ENCODE peak calls at places on chromosomes 1 and 21, in eight cellular contexts. One of them, this sample, is unnamed.

GRCh38 chr1:109828756-109829505 is 65.2 kb upstream of the EPS8L3 start:
- DNase-seq in H9: no peak
- DNase-seq in fibroblast of gingiva: no peak
- DNase-seq in HEK293T: no peak
- DNase-seq in left kidney: no peak
- DNase-seq in stimulated activated CD4-positive, alpha-beta T cell treated with anti-CD3 and anti-CD28 coated beads, TNF-alpha, amount 100 ng/mL, for 24 hours: no peak
- DNase-seq in ACHN: no peak
- DNase-seq in AG04450: no peak
- DNase-seq in this sample: no peak

GRCh38 chr1:173864179-173864867 is 3.5 kb downstream of the GAS5 start:
- DNase-seq in H9: no peak
- DNase-seq in fibroblast of gingiva: no peak
- DNase-seq in HEK293T: no peak
- DNase-seq in left kidney: no peak
- DNase-seq in stimulated activated CD4-positive, alpha-beta T cell treated with anti-CD3 and anti-CD28 coated beads, TNF-alpha, amount 100 ng/mL, for 24 hours: no peak
- DNase-seq in ACHN: no peak
- DNase-seq in AG04450: no peak
- DNase-seq in this sample: no peak

GRCh38 chr1:183821309-183822080 is 16.6 kb downstream of the RGL1 start:
- DNase-seq in H9: no peak
- DNase-seq in fibroblast of gingiva: peak
- DNase-seq in HEK293T: no peak
- DNase-seq in left kidney: no peak
- DNase-seq in stimulated activated CD4-positive, alpha-beta T cell treated with anti-CD3 and anti-CD28 coated beads, TNF-alpha, amount 100 ng/mL, for 24 hours: no peak
- DNase-seq in ACHN: no peak
- DNase-seq in AG04450: no peak
- DNase-seq in this sample: no peak

GRCh38 chr1:112508242-112509004 is at the start of gene WNT2B:
- DNase-seq in H9: peak
- DNase-seq in fibroblast of gingiva: no peak
- DNase-seq in HEK293T: peak
- DNase-seq in left kidney: peak
- DNase-seq in stimulated activated CD4-positive, alpha-beta T cell treated with anti-CD3 and anti-CD28 coated beads, TNF-alpha, amount 100 ng/mL, for 24 hours: no peak
- DNase-seq in ACHN: no peak
- DNase-seq in AG04450: no peak
- DNase-seq in this sample: peak

GRCh38 chr1:208654241-208654640 is 410.1 kb upstream of the PLXNA2 start:
- DNase-seq in H9: peak
- DNase-seq in fibroblast of gingiva: no peak
- DNase-seq in HEK293T: peak
- DNase-seq in left kidney: peak
- DNase-seq in stimulated activated CD4-positive, alpha-beta T cell treated with anti-CD3 and anti-CD28 coated beads, TNF-alpha, amount 100 ng/mL, for 24 hours: no peak
- DNase-seq in ACHN: peak
- DNase-seq in AG04450: no peak
- DNase-seq in this sample: peak

GRCh38 chr21:39347537-39347936 is 1.4 kb downstream of the HMGN1 start:
- DNase-seq in H9: no peak
- DNase-seq in fibroblast of gingiva: no peak
- DNase-seq in HEK293T: no peak
- DNase-seq in left kidney: no peak
- DNase-seq in stimulated activated CD4-positive, alpha-beta T cell treated with anti-CD3 and anti-CD28 coated beads, TNF-alpha, amount 100 ng/mL, for 24 hours: no peak
- DNase-seq in ACHN: no peak
- DNase-seq in AG04450: no peak
- DNase-seq in this sample: no peak

GRCh38 chr1:29249170-29249691 is 12.9 kb downstream of the PTPRU start:
- DNase-seq in H9: peak
- DNase-seq in fibroblast of gingiva: no peak
- DNase-seq in HEK293T: no peak
- DNase-seq in left kidney: peak
- DNase-seq in stimulated activated CD4-positive, alpha-beta T cell treated with anti-CD3 and anti-CD28 coated beads, TNF-alpha, amount 100 ng/mL, for 24 hours: no peak
- DNase-seq in ACHN: no peak
- DNase-seq in AG04450: no peak
- DNase-seq in this sample: peak

GRCh38 chr1:155591770-155592169 is 18.2 kb upstream of the MSTO1 start:
- DNase-seq in H9: no peak
- DNase-seq in fibroblast of gingiva: peak
- DNase-seq in HEK293T: peak
- DNase-seq in left kidney: peak
- DNase-seq in stimulated activated CD4-positive, alpha-beta T cell treated with anti-CD3 and anti-CD28 coated beads, TNF-alpha, amount 100 ng/mL, for 24 hours: peak
- DNase-seq in ACHN: peak
- DNase-seq in AG04450: no peak
- DNase-seq in this sample: peak

GRCh38 chr21:33971492-33972013 is 55.9 kb upstream of the ATP5PO start:
- DNase-seq in H9: no peak
- DNase-seq in fibroblast of gingiva: no peak
- DNase-seq in HEK293T: no peak
- DNase-seq in left kidney: peak
- DNase-seq in stimulated activated CD4-positive, alpha-beta T cell treated with anti-CD3 and anti-CD28 coated beads, TNF-alpha, amount 100 ng/mL, for 24 hours: no peak
- DNase-seq in ACHN: peak
- DNase-seq in AG04450: no peak
- DNase-seq in this sample: peak

GRCh38 chr21:45651921-45652320 is 8.4 kb downstream of the PCBP3 start:
- DNase-seq in H9: no peak
- DNase-seq in fibroblast of gingiva: no peak
- DNase-seq in HEK293T: no peak
- DNase-seq in left kidney: no peak
- DNase-seq in stimulated activated CD4-positive, alpha-beta T cell treated with anti-CD3 and anti-CD28 coated beads, TNF-alpha, amount 100 ng/mL, for 24 hours: no peak
- DNase-seq in ACHN: no peak
- DNase-seq in AG04450: no peak
- DNase-seq in this sample: no peak

GRCh38 chr1:156436319-156437043 is 64.1 kb downstream of the MEF2D start:
- DNase-seq in H9: peak
- DNase-seq in fibroblast of gingiva: no peak
- DNase-seq in HEK293T: no peak
- DNase-seq in left kidney: peak
- DNase-seq in stimulated activated CD4-positive, alpha-beta T cell treated with anti-CD3 and anti-CD28 coated beads, TNF-alpha, amount 100 ng/mL, for 24 hours: no peak
- DNase-seq in ACHN: no peak
- DNase-seq in AG04450: no peak
- DNase-seq in this sample: peak

GRCh38 chr1:200257235-200257634 is 152.6 kb downstream of the ZNF281 start:
- DNase-seq in H9: no peak
- DNase-seq in fibroblast of gingiva: no peak
- DNase-seq in HEK293T: no peak
- DNase-seq in left kidney: no peak
- DNase-seq in stimulated activated CD4-positive, alpha-beta T cell treated with anti-CD3 and anti-CD28 coated beads, TNF-alpha, amount 100 ng/mL, for 24 hours: no peak
- DNase-seq in ACHN: no peak
- DNase-seq in AG04450: no peak
- DNase-seq in this sample: peak

GRCh38 chr1:11431946-11432507 is 46.9 kb upstream of the DISP3 start:
- DNase-seq in H9: no peak
- DNase-seq in fibroblast of gingiva: no peak
- DNase-seq in HEK293T: no peak
- DNase-seq in left kidney: peak
- DNase-seq in stimulated activated CD4-positive, alpha-beta T cell treated with anti-CD3 and anti-CD28 coated beads, TNF-alpha, amount 100 ng/mL, for 24 hours: no peak
- DNase-seq in ACHN: no peak
- DNase-seq in AG04450: no peak
- DNase-seq in this sample: no peak

GRCh38 chr1:46687095-46687659 is 15.5 kb downstream of the TEX38 start:
- DNase-seq in H9: no peak
- DNase-seq in fibroblast of gingiva: peak
- DNase-seq in HEK293T: no peak
- DNase-seq in left kidney: peak
- DNase-seq in stimulated activated CD4-positive, alpha-beta T cell treated with anti-CD3 and anti-CD28 coated beads, TNF-alpha, amount 100 ng/mL, for 24 hours: no peak
- DNase-seq in ACHN: no peak
- DNase-seq in AG04450: no peak
- DNase-seq in this sample: no peak

GRCh38 chr1:44723496-44724407 is 7.2 kb downstream of the RNU5D-1 start:
- DNase-seq in H9: no peak
- DNase-seq in fibroblast of gingiva: no peak
- DNase-seq in HEK293T: no peak
- DNase-seq in left kidney: no peak
- DNase-seq in stimulated activated CD4-positive, alpha-beta T cell treated with anti-CD3 and anti-CD28 coated beads, TNF-alpha, amount 100 ng/mL, for 24 hours: no peak
- DNase-seq in ACHN: no peak
- DNase-seq in AG04450: no peak
- DNase-seq in this sample: no peak

GRCh38 chr1:181396811-181397210 is 86.5 kb upstream of the CACNA1E start:
- DNase-seq in H9: no peak
- DNase-seq in fibroblast of gingiva: no peak
- DNase-seq in HEK293T: no peak
- DNase-seq in left kidney: no peak
- DNase-seq in stimulated activated CD4-positive, alpha-beta T cell treated with anti-CD3 and anti-CD28 coated beads, TNF-alpha, amount 100 ng/mL, for 24 hours: no peak
- DNase-seq in ACHN: no peak
- DNase-seq in AG04450: no peak
- DNase-seq in this sample: no peak

GRCh38 chr1:88098881-88099280 is 585.2 kb upstream of the PKN2 start:
- DNase-seq in H9: no peak
- DNase-seq in fibroblast of gingiva: no peak
- DNase-seq in HEK293T: no peak
- DNase-seq in left kidney: no peak
- DNase-seq in stimulated activated CD4-positive, alpha-beta T cell treated with anti-CD3 and anti-CD28 coated beads, TNF-alpha, amount 100 ng/mL, for 24 hours: no peak
- DNase-seq in ACHN: no peak
- DNase-seq in AG04450: no peak
- DNase-seq in this sample: no peak

GRCh38 chr1:6761338-6761737 is 23.9 kb upstream of the CAMTA1 start:
- DNase-seq in H9: no peak
- DNase-seq in fibroblast of gingiva: no peak
- DNase-seq in HEK293T: no peak
- DNase-seq in left kidney: no peak
- DNase-seq in stimulated activated CD4-positive, alpha-beta T cell treated with anti-CD3 and anti-CD28 coated beads, TNF-alpha, amount 100 ng/mL, for 24 hours: no peak
- DNase-seq in ACHN: no peak
- DNase-seq in AG04450: no peak
- DNase-seq in this sample: no peak

GRCh38 chr1:163162281-163162937 is 40.3 kb downstream of the RGS5 start:
- DNase-seq in H9: no peak
- DNase-seq in fibroblast of gingiva: peak
- DNase-seq in HEK293T: peak
- DNase-seq in left kidney: no peak
- DNase-seq in stimulated activated CD4-positive, alpha-beta T cell treated with anti-CD3 and anti-CD28 coated beads, TNF-alpha, amount 100 ng/mL, for 24 hours: no peak
- DNase-seq in ACHN: no peak
- DNase-seq in AG04450: peak
- DNase-seq in this sample: no peak

GRCh38 chr1:89525169-89525855 is 683 bp downstream of the LRRC8B start:
- DNase-seq in H9: no peak
- DNase-seq in fibroblast of gingiva: no peak
- DNase-seq in HEK293T: peak
- DNase-seq in left kidney: peak
- DNase-seq in stimulated activated CD4-positive, alpha-beta T cell treated with anti-CD3 and anti-CD28 coated beads, TNF-alpha, amount 100 ng/mL, for 24 hours: no peak
- DNase-seq in ACHN: peak
- DNase-seq in AG04450: no peak
- DNase-seq in this sample: peak

GRCh38 chr1:99546432-99547416 is 99.2 kb upstream of the PALMD start:
- DNase-seq in H9: no peak
- DNase-seq in fibroblast of gingiva: no peak
- DNase-seq in HEK293T: no peak
- DNase-seq in left kidney: no peak
- DNase-seq in stimulated activated CD4-positive, alpha-beta T cell treated with anti-CD3 and anti-CD28 coated beads, TNF-alpha, amount 100 ng/mL, for 24 hours: no peak
- DNase-seq in ACHN: no peak
- DNase-seq in AG04450: no peak
- DNase-seq in this sample: no peak

GRCh38 chr1:157077394-157077793 is 22.2 kb downstream of the ETV3L start:
- DNase-seq in H9: no peak
- DNase-seq in fibroblast of gingiva: no peak
- DNase-seq in HEK293T: no peak
- DNase-seq in left kidney: no peak
- DNase-seq in stimulated activated CD4-positive, alpha-beta T cell treated with anti-CD3 and anti-CD28 coated beads, TNF-alpha, amount 100 ng/mL, for 24 hours: no peak
- DNase-seq in ACHN: no peak
- DNase-seq in AG04450: no peak
- DNase-seq in this sample: no peak

GRCh38 chr1:226864311-226864710 is 6.1 kb upstream of the PSEN2 start:
- DNase-seq in H9: no peak
- DNase-seq in fibroblast of gingiva: no peak
- DNase-seq in HEK293T: no peak
- DNase-seq in left kidney: no peak
- DNase-seq in stimulated activated CD4-positive, alpha-beta T cell treated with anti-CD3 and anti-CD28 coated beads, TNF-alpha, amount 100 ng/mL, for 24 hours: no peak
- DNase-seq in ACHN: no peak
- DNase-seq in AG04450: no peak
- DNase-seq in this sample: no peak

GRCh38 chr1:45552309-45552708 is 1.7 kb downstream of the AKR1A1 start:
- DNase-seq in H9: no peak
- DNase-seq in fibroblast of gingiva: no peak
- DNase-seq in HEK293T: no peak
- DNase-seq in left kidney: peak
- DNase-seq in stimulated activated CD4-positive, alpha-beta T cell treated with anti-CD3 and anti-CD28 coated beads, TNF-alpha, amount 100 ng/mL, for 24 hours: no peak
- DNase-seq in ACHN: no peak
- DNase-seq in AG04450: no peak
- DNase-seq in this sample: no peak

GRCh38 chr1:72062584-72062983 is 219.8 kb downstream of the NEGR1 start:
- DNase-seq in H9: no peak
- DNase-seq in fibroblast of gingiva: peak
- DNase-seq in HEK293T: no peak
- DNase-seq in left kidney: no peak
- DNase-seq in stimulated activated CD4-positive, alpha-beta T cell treated with anti-CD3 and anti-CD28 coated beads, TNF-alpha, amount 100 ng/mL, for 24 hours: no peak
- DNase-seq in ACHN: peak
- DNase-seq in AG04450: no peak
- DNase-seq in this sample: no peak

GRCh38 chr1:206538086-206538781 is 30.9 kb downstream of the RASSF5 start:
- DNase-seq in H9: no peak
- DNase-seq in fibroblast of gingiva: no peak
- DNase-seq in HEK293T: no peak
- DNase-seq in left kidney: no peak
- DNase-seq in stimulated activated CD4-positive, alpha-beta T cell treated with anti-CD3 and anti-CD28 coated beads, TNF-alpha, amount 100 ng/mL, for 24 hours: no peak
- DNase-seq in ACHN: no peak
- DNase-seq in AG04450: no peak
- DNase-seq in this sample: no peak

GRCh38 chr1:29332204-29332603 is 95.9 kb downstream of the PTPRU start:
- DNase-seq in H9: peak
- DNase-seq in fibroblast of gingiva: no peak
- DNase-seq in HEK293T: peak
- DNase-seq in left kidney: peak
- DNase-seq in stimulated activated CD4-positive, alpha-beta T cell treated with anti-CD3 and anti-CD28 coated beads, TNF-alpha, amount 100 ng/mL, for 24 hours: no peak
- DNase-seq in ACHN: peak
- DNase-seq in AG04450: no peak
- DNase-seq in this sample: peak

GRCh38 chr1:115710859-115711624 is 57.5 kb downstream of the CASQ2 start:
- DNase-seq in H9: no peak
- DNase-seq in fibroblast of gingiva: no peak
- DNase-seq in HEK293T: no peak
- DNase-seq in left kidney: peak
- DNase-seq in stimulated activated CD4-positive, alpha-beta T cell treated with anti-CD3 and anti-CD28 coated beads, TNF-alpha, amount 100 ng/mL, for 24 hours: no peak
- DNase-seq in ACHN: no peak
- DNase-seq in AG04450: no peak
- DNase-seq in this sample: no peak

GRCh38 chr1:203563291-203563690 is 63.3 kb upstream of the ATP2B4 start:
- DNase-seq in H9: no peak
- DNase-seq in fibroblast of gingiva: no peak
- DNase-seq in HEK293T: no peak
- DNase-seq in left kidney: no peak
- DNase-seq in stimulated activated CD4-positive, alpha-beta T cell treated with anti-CD3 and anti-CD28 coated beads, TNF-alpha, amount 100 ng/mL, for 24 hours: no peak
- DNase-seq in ACHN: no peak
- DNase-seq in AG04450: no peak
- DNase-seq in this sample: no peak

GRCh38 chr21:28927122-28927521 is 65.6 kb downstream of the LTN1 start:
- DNase-seq in H9: no peak
- DNase-seq in fibroblast of gingiva: no peak
- DNase-seq in HEK293T: no peak
- DNase-seq in left kidney: no peak
- DNase-seq in stimulated activated CD4-positive, alpha-beta T cell treated with anti-CD3 and anti-CD28 coated beads, TNF-alpha, amount 100 ng/mL, for 24 hours: no peak
- DNase-seq in ACHN: no peak
- DNase-seq in AG04450: no peak
- DNase-seq in this sample: no peak

GRCh38 chr1:206930210-206930798 is 8.6 kb upstream of the FCMR start:
- DNase-seq in H9: no peak
- DNase-seq in fibroblast of gingiva: no peak
- DNase-seq in HEK293T: no peak
- DNase-seq in left kidney: no peak
- DNase-seq in stimulated activated CD4-positive, alpha-beta T cell treated with anti-CD3 and anti-CD28 coated beads, TNF-alpha, amount 100 ng/mL, for 24 hours: no peak
- DNase-seq in ACHN: no peak
- DNase-seq in AG04450: no peak
- DNase-seq in this sample: no peak

GRCh38 chr1:224747578-224747977 is 131.5 kb downstream of the CNIH3 start:
- DNase-seq in H9: no peak
- DNase-seq in fibroblast of gingiva: no peak
- DNase-seq in HEK293T: no peak
- DNase-seq in left kidney: no peak
- DNase-seq in stimulated activated CD4-positive, alpha-beta T cell treated with anti-CD3 and anti-CD28 coated beads, TNF-alpha, amount 100 ng/mL, for 24 hours: no peak
- DNase-seq in ACHN: no peak
- DNase-seq in AG04450: no peak
- DNase-seq in this sample: no peak